ENCODE peak calls at places on chromosomes 11 and 22, in eight cellular contexts. One of them, this sample, is unnamed. For H3K36me3, the result is how much of the 10 kb centered on the place peaks cover.

GRCh38 chr11:6095798-6096197 is 11.7 kb upstream of the OR56B4 start:
- DNase-seq in pancreas: no peak
- DNase-seq in adrenal gland: no peak
- DNase-seq in prostate gland: no peak
- DNase-seq in IMR-90: no peak
- DNase-seq in tibial nerve: no peak
- DNase-seq in spleen: no peak
- DNase-seq in Panc1: no peak
- DNase-seq in this sample: no peak

GRCh38 chr11:75558939-75559843 is 2.9 kb upstream of the SERPINH1 start:
- DNase-seq in pancreas: peak
- DNase-seq in adrenal gland: peak
- DNase-seq in prostate gland: no peak
- DNase-seq in IMR-90: peak
- DNase-seq in tibial nerve: peak
- DNase-seq in spleen: no peak
- DNase-seq in Panc1: no peak
- DNase-seq in this sample: peak

GRCh38 chr11:8814923-8815240 is 96.1 kb upstream of the AKIP1 start:
- DNase-seq in pancreas: no peak
- DNase-seq in adrenal gland: no peak
- DNase-seq in prostate gland: no peak
- DNase-seq in IMR-90: no peak
- DNase-seq in tibial nerve: no peak
- DNase-seq in spleen: no peak
- DNase-seq in Panc1: no peak
- DNase-seq in this sample: no peak

GRCh38 chr11:81005595-81005994 is 1564.8 kb upstream of the TENM4 start:
- DNase-seq in pancreas: no peak
- DNase-seq in adrenal gland: no peak
- DNase-seq in prostate gland: no peak
- DNase-seq in IMR-90: peak
- DNase-seq in tibial nerve: no peak
- DNase-seq in spleen: no peak
- DNase-seq in Panc1: peak
- DNase-seq in this sample: no peak

GRCh38 chr11:64292458-64293254 is 1.6 kb downstream of the KCNK4 start:
- DNase-seq in pancreas: no peak
- DNase-seq in adrenal gland: no peak
- DNase-seq in prostate gland: no peak
- DNase-seq in IMR-90: no peak
- DNase-seq in tibial nerve: no peak
- DNase-seq in spleen: no peak
- DNase-seq in Panc1: no peak
- DNase-seq in this sample: no peak

GRCh38 chr11:120124355-120124754 is 13.6 kb downstream of the TRIM29 start:
- DNase-seq in pancreas: no peak
- DNase-seq in adrenal gland: no peak
- DNase-seq in prostate gland: no peak
- DNase-seq in IMR-90: no peak
- DNase-seq in tibial nerve: no peak
- DNase-seq in spleen: no peak
- DNase-seq in Panc1: no peak
- DNase-seq in this sample: no peak

GRCh38 chr11:88384004-88384677 is 46.6 kb upstream of the CTSC start:
- DNase-seq in pancreas: no peak
- DNase-seq in adrenal gland: no peak
- DNase-seq in prostate gland: no peak
- DNase-seq in IMR-90: peak
- DNase-seq in tibial nerve: no peak
- DNase-seq in spleen: no peak
- DNase-seq in Panc1: no peak
- DNase-seq in this sample: no peak

GRCh38 chr22:48333816-48334735 is 1493.6 kb downstream of the BRD1 start:
- DNase-seq in pancreas: no peak
- DNase-seq in adrenal gland: no peak
- DNase-seq in prostate gland: no peak
- DNase-seq in IMR-90: no peak
- DNase-seq in tibial nerve: no peak
- DNase-seq in spleen: no peak
- DNase-seq in Panc1: no peak
- DNase-seq in this sample: no peak

GRCh38 chr11:101138245-101138930 is 8.8 kb upstream of the PGR start:
- DNase-seq in pancreas: no peak
- DNase-seq in adrenal gland: no peak
- DNase-seq in prostate gland: no peak
- DNase-seq in IMR-90: no peak
- DNase-seq in tibial nerve: no peak
- DNase-seq in spleen: no peak
- DNase-seq in Panc1: no peak
- DNase-seq in this sample: no peak

GRCh38 chr11:117062503-117062902 is 35.7 kb downstream of the SIK3 start:
- DNase-seq in pancreas: no peak
- DNase-seq in adrenal gland: no peak
- DNase-seq in prostate gland: no peak
- DNase-seq in IMR-90: no peak
- DNase-seq in tibial nerve: no peak
- DNase-seq in spleen: no peak
- DNase-seq in Panc1: no peak
- DNase-seq in this sample: no peak

GRCh38 chr22:46934746-46935491 is 172.5 kb downstream of the TBC1D22A start:
- DNase-seq in pancreas: peak
- DNase-seq in adrenal gland: no peak
- DNase-seq in prostate gland: no peak
- DNase-seq in IMR-90: peak
- DNase-seq in tibial nerve: no peak
- DNase-seq in spleen: no peak
- DNase-seq in Panc1: peak
- DNase-seq in this sample: no peak

DNA sequence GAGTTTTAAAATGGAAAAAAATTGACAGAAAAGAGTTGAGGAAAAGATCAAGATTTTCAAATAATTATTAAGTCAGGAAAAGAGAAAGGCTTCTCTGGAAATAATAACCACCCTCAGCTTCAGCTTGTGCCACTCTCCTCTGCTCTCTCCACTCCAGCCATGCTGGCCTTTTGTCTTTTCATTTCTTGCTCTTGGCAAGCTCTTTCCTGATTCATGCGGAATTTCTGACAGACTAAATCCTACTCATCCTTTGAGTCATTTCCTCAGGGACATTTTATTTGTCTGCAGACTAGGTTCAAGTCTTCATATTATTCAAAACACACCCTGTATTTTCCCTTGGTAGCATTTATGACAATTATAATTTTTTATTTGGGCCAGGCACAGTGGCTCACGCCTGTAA is 7.7 kb upstream of the P4HA3 start:
- DNase-seq in pancreas: no peak
- DNase-seq in adrenal gland: no peak
- DNase-seq in prostate gland: no peak
- DNase-seq in IMR-90: peak
- DNase-seq in tibial nerve: no peak
- DNase-seq in spleen: no peak
- DNase-seq in Panc1: peak
- DNase-seq in this sample: no peak
- H3K27ac ChIP-seq in pancreas: no peak
- H3K27ac ChIP-seq in adrenal gland: no peak
- H3K27ac ChIP-seq in prostate gland: no peak
- H3K27ac ChIP-seq in IMR-90: peak
- H3K27ac ChIP-seq in tibial nerve: no peak
- H3K27ac ChIP-seq in spleen: no peak
- H3K27ac ChIP-seq in Panc1: no peak
- H3K27ac ChIP-seq in this sample: peak

GRCh38 chr11:73195191-73196007 is 22.7 kb upstream of the P2RY2 start:
- DNase-seq in pancreas: no peak
- DNase-seq in adrenal gland: no peak
- DNase-seq in prostate gland: peak
- DNase-seq in IMR-90: no peak
- DNase-seq in tibial nerve: no peak
- DNase-seq in spleen: no peak
- DNase-seq in Panc1: no peak
- DNase-seq in this sample: no peak
- TF ChIP-seq CTCF in pancreas: no peak
- TF ChIP-seq CTCF in adrenal gland: no peak
- TF ChIP-seq CTCF in prostate gland: no peak
- TF ChIP-seq CTCF in IMR-90: no peak
- TF ChIP-seq CTCF in tibial nerve: no peak
- TF ChIP-seq CTCF in spleen: no peak
- TF ChIP-seq CTCF in Panc1: no peak
- TF ChIP-seq CTCF in this sample: no peak

GRCh38 chr11:92550871-92551270 is 326.3 kb downstream of the FAT3 start:
- DNase-seq in pancreas: no peak
- DNase-seq in adrenal gland: no peak
- DNase-seq in prostate gland: no peak
- DNase-seq in IMR-90: no peak
- DNase-seq in tibial nerve: no peak
- DNase-seq in spleen: no peak
- DNase-seq in Panc1: no peak
- DNase-seq in this sample: no peak
- H3K36me3 ChIP-seq in pancreas: under half
- H3K36me3 ChIP-seq in adrenal gland: under half
- H3K36me3 ChIP-seq in prostate gland: under half
- H3K36me3 ChIP-seq in IMR-90: under half
- H3K36me3 ChIP-seq in tibial nerve: under half
- H3K36me3 ChIP-seq in spleen: under half
- H3K36me3 ChIP-seq in Panc1: under half
- H3K36me3 ChIP-seq in this sample: under half

GRCh38 chr11:73156114-73156513 is 14.0 kb upstream of the FCHSD2 start:
- DNase-seq in pancreas: no peak
- DNase-seq in adrenal gland: no peak
- DNase-seq in prostate gland: no peak
- DNase-seq in IMR-90: no peak
- DNase-seq in tibial nerve: no peak
- DNase-seq in spleen: no peak
- DNase-seq in Panc1: no peak
- DNase-seq in this sample: no peak
- H3K27ac ChIP-seq in pancreas: no peak
- H3K27ac ChIP-seq in adrenal gland: no peak
- H3K27ac ChIP-seq in prostate gland: no peak
- H3K27ac ChIP-seq in IMR-90: no peak
- H3K27ac ChIP-seq in tibial nerve: no peak
- H3K27ac ChIP-seq in spleen: peak
- H3K27ac ChIP-seq in Panc1: no peak
- H3K27ac ChIP-seq in this sample: no peak

DNA sequence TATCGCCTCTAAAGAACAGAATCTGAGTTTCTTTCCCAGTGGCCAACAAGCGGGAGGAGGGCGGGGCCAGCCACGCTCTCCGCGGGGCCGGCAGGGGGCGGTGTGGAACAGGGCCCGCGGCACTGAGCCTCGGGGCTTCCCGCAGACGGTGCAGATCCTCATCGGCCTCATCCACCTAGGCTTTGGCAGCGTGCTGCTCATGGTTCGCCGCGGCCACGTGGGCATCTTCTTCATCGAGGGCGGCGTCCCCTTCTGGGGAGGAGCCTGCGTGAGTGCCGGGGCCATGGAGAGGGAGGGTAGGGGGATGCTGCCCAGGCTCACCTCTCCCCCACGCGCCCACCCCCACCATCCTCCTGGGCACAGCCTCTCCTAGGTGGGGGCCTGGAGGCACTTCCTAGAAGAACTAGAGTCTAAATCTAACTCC is 10.7 kb downstream of the MS4A15 start:
- DNase-seq in pancreas: no peak
- DNase-seq in adrenal gland: no peak
- DNase-seq in prostate gland: no peak
- DNase-seq in IMR-90: no peak
- DNase-seq in tibial nerve: no peak
- DNase-seq in spleen: peak
- DNase-seq in Panc1: no peak
- DNase-seq in this sample: no peak
- TF ChIP-seq CTCF in pancreas: no peak
- TF ChIP-seq CTCF in adrenal gland: no peak
- TF ChIP-seq CTCF in prostate gland: no peak
- TF ChIP-seq CTCF in IMR-90: peak
- TF ChIP-seq CTCF in tibial nerve: peak
- TF ChIP-seq CTCF in spleen: no peak
- TF ChIP-seq CTCF in Panc1: no peak
- TF ChIP-seq CTCF in this sample: peak

GRCh38 chr11:27373392-27373791 is 10.4 kb upstream of the CCDC34 start:
- DNase-seq in pancreas: no peak
- DNase-seq in adrenal gland: no peak
- DNase-seq in prostate gland: no peak
- DNase-seq in IMR-90: no peak
- DNase-seq in tibial nerve: no peak
- DNase-seq in spleen: no peak
- DNase-seq in Panc1: no peak
- DNase-seq in this sample: no peak
- H3K36me3 ChIP-seq in pancreas: under half
- H3K36me3 ChIP-seq in adrenal gland: under half
- H3K36me3 ChIP-seq in prostate gland: under half
- H3K36me3 ChIP-seq in IMR-90: under half
- H3K36me3 ChIP-seq in tibial nerve: under half
- H3K36me3 ChIP-seq in spleen: under half
- H3K36me3 ChIP-seq in Panc1: under half
- H3K36me3 ChIP-seq in this sample: under half

GRCh38 chr11:29534831-29535230 is 482.0 kb downstream of the KCNA4 start:
- DNase-seq in pancreas: no peak
- DNase-seq in adrenal gland: no peak
- DNase-seq in prostate gland: no peak
- DNase-seq in IMR-90: no peak
- DNase-seq in tibial nerve: no peak
- DNase-seq in spleen: no peak
- DNase-seq in Panc1: no peak
- DNase-seq in this sample: no peak

GRCh38 chr11:29538339-29539036 is 478.3 kb downstream of the KCNA4 start:
- DNase-seq in pancreas: no peak
- DNase-seq in adrenal gland: no peak
- DNase-seq in prostate gland: no peak
- DNase-seq in IMR-90: no peak
- DNase-seq in tibial nerve: no peak
- DNase-seq in spleen: no peak
- DNase-seq in Panc1: no peak
- DNase-seq in this sample: no peak
- H3K27ac ChIP-seq in pancreas: no peak
- H3K27ac ChIP-seq in adrenal gland: no peak
- H3K27ac ChIP-seq in prostate gland: no peak
- H3K27ac ChIP-seq in IMR-90: no peak
- H3K27ac ChIP-seq in tibial nerve: no peak
- H3K27ac ChIP-seq in spleen: no peak
- H3K27ac ChIP-seq in Panc1: no peak
- H3K27ac ChIP-seq in this sample: no peak

GRCh38 chr22:32971252-32971651 is 86.9 kb downstream of the SYN3 start:
- DNase-seq in pancreas: no peak
- DNase-seq in adrenal gland: no peak
- DNase-seq in prostate gland: no peak
- DNase-seq in IMR-90: no peak
- DNase-seq in tibial nerve: no peak
- DNase-seq in spleen: no peak
- DNase-seq in Panc1: no peak
- DNase-seq in this sample: no peak
- TF ChIP-seq CTCF in pancreas: no peak
- TF ChIP-seq CTCF in adrenal gland: no peak
- TF ChIP-seq CTCF in prostate gland: no peak
- TF ChIP-seq CTCF in IMR-90: no peak
- TF ChIP-seq CTCF in tibial nerve: no peak
- TF ChIP-seq CTCF in spleen: no peak
- TF ChIP-seq CTCF in Panc1: no peak
- TF ChIP-seq CTCF in this sample: no peak